ENCODE peak calls at places on chromosomes 4 and X, in six cellular contexts. P is tibial nerve, A is upper lobe of left lung, E is suprapubic skin, D is A549, F is H1. Y is an unnamed sample.

GRCh38 chr4:156295676-156296075 is 342.0 kb upstream of the CTSO start:
- DNase-seq in P (no peak), A (no peak), E (no peak), D (no peak), F (no peak), Y (no peak)

GRCh38 chrX:580020-580419 is 50.6 kb upstream of the SHOX start:
- DNase-seq in P (no peak), A (no peak), E (no peak), D (peak), F (peak), Y (no peak)

GRCh38 chrX:125004799-125005198 is 314.9 kb upstream of the TEX13C start:
- DNase-seq in P (no peak), A (no peak), E (no peak), D (no peak), F (no peak), Y (no peak)

GRCh38 chr4:102629686-102630085 is 128.5 kb downstream of the NFKB1 start:
- DNase-seq in P (no peak), A (no peak), E (no peak), D (no peak), F (no peak), Y (no peak)

GRCh38 chrX:32472364-32472763 is 739.0 kb downstream of the DMD start:
- DNase-seq in P (no peak), A (no peak), E (no peak), D (no peak), F (no peak), Y (no peak)

GRCh38 chr4:118968006-118968405 is 79.4 kb downstream of the SYNPO2 start:
- DNase-seq in P (peak), A (no peak), E (no peak), D (no peak), F (no peak), Y (peak)

GRCh38 chr4:79050521-79050880 is 111.3 kb upstream of the PAQR3 start:
- DNase-seq in P (no peak), A (no peak), E (no peak), D (no peak), F (no peak), Y (no peak)

GRCh38 chr4:54473077-54473545 is 184.6 kb upstream of the KIT start:
- DNase-seq in P (no peak), A (no peak), E (no peak), D (peak), F (no peak), Y (no peak)

GRCh38 chrX:65635371-65635770 is 32.1 kb upstream of the MSN start:
- DNase-seq in P (peak), A (no peak), E (no peak), D (no peak), F (no peak), Y (no peak)

GRCh38 chr4:169620846-169621228 is 459 bp downstream of the CLCN3 start:
- DNase-seq in P (peak), A (no peak), E (no peak), D (peak), F (no peak), Y (peak)

GRCh38 chr4:80266267-80266901 is at the start of gene FGF5:
- DNase-seq in P (peak), A (peak), E (peak), D (no peak), F (peak), Y (peak)

GRCh38 chr4:123526511-123526910 is 129.9 kb downstream of the SPRY1 start:
- DNase-seq in P (no peak), A (no peak), E (no peak), D (no peak), F (no peak), Y (no peak)

GRCh38 chrX:378443-378842 is 8.3 kb downstream of the PPP2R3B start:
- DNase-seq in P (no peak), A (no peak), E (no peak), D (no peak), F (no peak), Y (no peak)

DNA sequence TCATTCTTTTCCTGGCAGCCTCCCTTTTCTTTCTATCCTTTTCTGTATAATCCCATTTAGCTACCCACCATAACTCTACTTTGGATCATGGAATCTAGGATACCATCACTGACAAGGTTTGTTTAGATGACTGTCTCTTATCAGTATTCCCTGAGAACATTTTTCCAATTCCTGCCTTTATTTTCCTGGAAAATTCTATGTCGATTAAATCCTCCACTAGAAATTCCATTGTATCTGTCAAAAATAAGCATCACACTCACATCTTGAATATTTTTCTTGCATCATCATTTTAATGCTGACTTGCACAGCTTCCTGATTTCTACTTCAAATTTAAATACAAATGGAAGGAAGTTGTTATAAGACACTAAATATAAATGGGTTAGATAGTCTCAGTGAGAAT is 20.2 kb downstream of the TRIM2 start:
- DNase-seq in P (no peak), A (no peak), E (no peak), D (no peak), F (no peak), Y (no peak)
- H3K27ac ChIP-seq in P (peak), A (no peak), E (peak), D (no peak), F (no peak), Y (no peak)

GRCh38 chrX:137545711-137546651 is 19.9 kb upstream of the ZIC3 start:
- DNase-seq in P (no peak), A (no peak), E (no peak), D (no peak), F (peak), Y (no peak)
- TF ChIP-seq EP300 in P (no peak), A (no peak), E (no peak), D (no peak), F (no peak), Y (no peak)

GRCh38 chr4:108622828-108623227 is 2.5 kb downstream of the RPL34 start:
- DNase-seq in P (no peak), A (no peak), E (no peak), D (no peak), F (no peak), Y (no peak)

GRCh38 chr4:108628411-108628810 is 8.0 kb downstream of the RPL34 start:
- DNase-seq in P (no peak), A (no peak), E (no peak), D (no peak), F (no peak), Y (no peak)

GRCh38 chr4:108624263-108625056 is 4.1 kb downstream of the RPL34 start:
- DNase-seq in P (no peak), A (no peak), E (no peak), D (no peak), F (no peak), Y (no peak)

GRCh38 chr4:108622022-108622421 is 1.6 kb downstream of the RPL34 start:
- DNase-seq in P (no peak), A (no peak), E (no peak), D (no peak), F (no peak), Y (no peak)

GRCh38 chr4:108626056-108626455 is 5.7 kb downstream of the RPL34 start:
- DNase-seq in P (no peak), A (no peak), E (no peak), D (no peak), F (no peak), Y (no peak)
- TF ChIP-seq POLR2A in P (no peak), A (no peak), E (no peak), D (no peak), F (peak), Y (no peak)

DNA sequence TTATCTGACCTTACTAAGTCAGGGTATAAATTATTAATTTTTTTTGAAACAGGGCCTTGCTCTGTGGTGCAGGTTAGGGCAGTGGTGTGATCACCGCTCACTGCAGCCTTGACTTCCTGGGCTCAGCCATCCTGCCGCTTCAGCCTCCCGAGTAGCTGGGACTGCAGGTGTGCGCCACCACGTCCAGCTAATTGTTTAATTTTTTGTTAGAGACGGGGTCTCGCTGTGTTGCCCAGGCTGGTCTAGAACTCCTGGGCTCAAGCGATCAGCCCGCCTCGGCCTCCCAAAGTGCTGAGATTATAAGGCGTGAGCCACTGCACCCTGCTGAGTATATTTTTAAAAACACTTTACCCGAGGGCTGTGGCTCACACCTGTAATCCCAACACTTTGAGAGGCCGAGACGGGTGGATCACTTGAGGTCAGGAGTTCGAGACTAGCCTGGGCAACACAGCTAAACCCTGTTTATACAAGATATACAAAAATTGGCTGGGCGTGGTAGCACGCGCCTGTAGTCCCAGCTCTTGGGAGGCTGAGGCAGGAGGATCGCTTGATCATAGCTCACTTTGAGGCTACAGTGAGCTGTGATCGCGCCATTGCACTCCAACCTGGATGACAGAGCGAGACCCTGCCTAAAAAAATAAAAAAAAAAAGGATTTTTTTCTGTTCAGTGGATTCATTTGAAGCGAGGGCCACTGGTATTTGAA is 721 bp upstream of the TBC1D25 start:
- DNase-seq in P (no peak), A (no peak), E (no peak), D (no peak), F (no peak), Y (no peak)
- H3K27ac ChIP-seq in P (peak), A (peak), E (peak), D (peak), F (no peak), Y (peak)

GRCh38 chrX:147884958-147885357 is 26.8 kb upstream of the FMR1 start:
- DNase-seq in P (no peak), A (no peak), E (no peak), D (peak), F (no peak), Y (no peak)
- TF ChIP-seq EP300 in P (no peak), A (no peak), E (no peak), D (no peak), F (no peak), Y (no peak)

GRCh38 chrX:43885617-43886016 is 3.4 kb upstream of the MAOB start:
- DNase-seq in P (no peak), A (no peak), E (no peak), D (no peak), F (no peak), Y (no peak)

GRCh38 chrX:43881410-43882293 is 598 bp downstream of the MAOB start:
- DNase-seq in P (peak), A (no peak), E (no peak), D (no peak), F (no peak), Y (peak)

GRCh38 chrX:43878902-43879526 is 3.2 kb downstream of the MAOB start:
- DNase-seq in P (no peak), A (no peak), E (no peak), D (no peak), F (no peak), Y (no peak)

GRCh38 chrX:43880439-43880838 is 1.8 kb downstream of the MAOB start:
- DNase-seq in P (no peak), A (no peak), E (no peak), D (no peak), F (no peak), Y (no peak)

GRCh38 chrX:43882294-43882681 is at the start of gene MAOB:
- DNase-seq in P (no peak), A (peak), E (no peak), D (no peak), F (peak), Y (peak)
- TF ChIP-seq POLR2A in P (peak), A (no peak), E (no peak), D (no peak), F (no peak), Y (no peak)

GRCh38 chrX:19857131-19857530 is 30.3 kb downstream of the SH3KBP1 start:
- DNase-seq in P (no peak), A (no peak), E (no peak), D (no peak), F (no peak), Y (no peak)
- H3K27ac ChIP-seq in P (no peak), A (no peak), E (no peak), D (no peak), F (no peak), Y (no peak)